ENCODE peak calls at places on chromosome 3, in five cellular contexts. One of them, this sample, is unnamed.

GRCh38 chr3:13006216-13006990 is 66.8 kb downstream of the IQSEC1 start:
- DNase-seq in adrenal gland: peak; percentile 14
- DNase-seq in small intestine: no peak
- DNase-seq in endodermal cell: no peak
- DNase-seq in gastrocnemius medialis: no peak
- DNase-seq in this sample: no peak

GRCh38 chr3:102473648-102474047 is 38.8 kb downstream of the ZPLD1 start:
- DNase-seq in adrenal gland: no peak
- DNase-seq in small intestine: no peak
- DNase-seq in endodermal cell: no peak
- DNase-seq in gastrocnemius medialis: no peak
- DNase-seq in this sample: no peak

GRCh38 chr3:149227591-149228268 is 6.1 kb upstream of the CP start:
- DNase-seq in adrenal gland: no peak
- DNase-seq in small intestine: no peak
- DNase-seq in endodermal cell: no peak
- DNase-seq in gastrocnemius medialis: no peak
- DNase-seq in this sample: no peak

GRCh38 chr3:46505953-46506352 is 8.2 kb downstream of the RTP3 start:
- DNase-seq in adrenal gland: no peak
- DNase-seq in small intestine: no peak
- DNase-seq in endodermal cell: no peak
- DNase-seq in gastrocnemius medialis: no peak
- DNase-seq in this sample: no peak

GRCh38 chr3:128787256-128788253 is 61.6 kb downstream of the RAB7A start:
- DNase-seq in adrenal gland: no peak
- DNase-seq in small intestine: peak; percentile 26
- DNase-seq in endodermal cell: peak; percentile 85
- DNase-seq in gastrocnemius medialis: no peak
- DNase-seq in this sample: no peak

GRCh38 chr3:10303105-10303504 is 10.4 kb upstream of the GHRL start:
- DNase-seq in adrenal gland: no peak
- DNase-seq in small intestine: no peak
- DNase-seq in endodermal cell: peak; percentile 40
- DNase-seq in gastrocnemius medialis: no peak
- DNase-seq in this sample: no peak

GRCh38 chr3:125398952-125399351 is 23.8 kb upstream of the ZNF148 start:
- DNase-seq in adrenal gland: no peak
- DNase-seq in small intestine: no peak
- DNase-seq in endodermal cell: no peak
- DNase-seq in gastrocnemius medialis: no peak
- DNase-seq in this sample: no peak

GRCh38 chr3:59809016-59809415 is 759.2 kb upstream of the CFAP20DC start:
- DNase-seq in adrenal gland: no peak
- DNase-seq in small intestine: no peak
- DNase-seq in endodermal cell: no peak
- DNase-seq in gastrocnemius medialis: no peak
- DNase-seq in this sample: no peak

GRCh38 chr3:129627350-129628168 is 21.1 kb upstream of the PLXND1 start:
- DNase-seq in adrenal gland: peak; percentile 66
- DNase-seq in small intestine: peak; percentile 73
- DNase-seq in endodermal cell: peak; percentile 94
- DNase-seq in gastrocnemius medialis: peak; percentile 71
- DNase-seq in this sample: peak; percentile 46

GRCh38 chr3:193509103-193509965 is 45.4 kb downstream of the ATP13A4 start:
- DNase-seq in adrenal gland: no peak
- DNase-seq in small intestine: no peak
- DNase-seq in endodermal cell: no peak
- DNase-seq in gastrocnemius medialis: no peak
- DNase-seq in this sample: no peak

GRCh38 chr3:193502871-193503270 is 51.8 kb downstream of the ATP13A4 start:
- DNase-seq in adrenal gland: no peak
- DNase-seq in small intestine: no peak
- DNase-seq in endodermal cell: peak; percentile 82
- DNase-seq in gastrocnemius medialis: no peak
- DNase-seq in this sample: no peak

GRCh38 chr3:193507566-193507965 is 47.1 kb downstream of the ATP13A4 start:
- DNase-seq in adrenal gland: no peak
- DNase-seq in small intestine: no peak
- DNase-seq in endodermal cell: no peak
- DNase-seq in gastrocnemius medialis: no peak
- DNase-seq in this sample: no peak

GRCh38 chr3:193510154-193510553 is 44.5 kb downstream of the ATP13A4 start:
- DNase-seq in adrenal gland: no peak
- DNase-seq in small intestine: no peak
- DNase-seq in endodermal cell: no peak
- DNase-seq in gastrocnemius medialis: no peak
- DNase-seq in this sample: no peak

DNA sequence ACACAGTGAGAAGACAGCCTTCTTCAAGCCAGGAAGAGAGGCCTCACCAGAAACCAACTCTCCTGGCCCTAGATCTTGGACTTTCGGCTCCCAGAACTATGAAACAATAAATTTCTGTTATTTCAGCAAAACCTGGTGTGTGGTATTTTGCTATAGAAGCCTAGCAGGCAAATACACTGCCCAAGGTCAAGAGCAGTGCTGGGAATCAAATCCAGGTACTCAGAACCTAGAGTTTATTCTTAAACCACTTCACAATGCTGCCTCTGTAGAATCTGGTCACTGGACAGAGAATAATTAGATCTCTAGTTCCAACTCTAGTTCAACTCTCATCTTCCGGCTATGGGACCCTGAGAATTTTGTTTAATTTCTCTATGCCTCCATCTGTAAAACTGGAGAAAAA is 46.6 kb downstream of the ATP13A4 start:
- DNase-seq in adrenal gland: no peak
- DNase-seq in small intestine: no peak
- DNase-seq in endodermal cell: no peak
- DNase-seq in gastrocnemius medialis: no peak
- DNase-seq in this sample: no peak
- H3K27me3 ChIP-seq in adrenal gland: no peaks in the 10 kb centered on the region
- H3K27me3 ChIP-seq in small intestine: no peaks in the 10 kb centered on the region
- H3K27me3 ChIP-seq in endodermal cell: no peaks in the 10 kb centered on the region
- H3K27me3 ChIP-seq in gastrocnemius medialis: no peaks in the 10 kb centered on the region
- H3K27me3 ChIP-seq in this sample: no peaks in the 10 kb centered on the region

GRCh38 chr3:155332668-155333160 is 39.2 kb upstream of the STRIT1 start:
- DNase-seq in adrenal gland: no peak
- DNase-seq in small intestine: no peak
- DNase-seq in endodermal cell: no peak
- DNase-seq in gastrocnemius medialis: no peak
- DNase-seq in this sample: no peak

GRCh38 chr3:155326901-155327300 is 33.4 kb upstream of the STRIT1 start:
- DNase-seq in adrenal gland: no peak
- DNase-seq in small intestine: no peak
- DNase-seq in endodermal cell: no peak
- DNase-seq in gastrocnemius medialis: no peak
- DNase-seq in this sample: no peak

GRCh38 chr3:155327430-155327829 is 33.9 kb upstream of the STRIT1 start:
- DNase-seq in adrenal gland: no peak
- DNase-seq in small intestine: no peak
- DNase-seq in endodermal cell: no peak
- DNase-seq in gastrocnemius medialis: no peak
- DNase-seq in this sample: no peak

GRCh38 chr3:155329513-155330048 is 36.1 kb upstream of the STRIT1 start:
- DNase-seq in adrenal gland: no peak
- DNase-seq in small intestine: no peak
- DNase-seq in endodermal cell: no peak
- DNase-seq in gastrocnemius medialis: no peak
- DNase-seq in this sample: no peak

DNA sequence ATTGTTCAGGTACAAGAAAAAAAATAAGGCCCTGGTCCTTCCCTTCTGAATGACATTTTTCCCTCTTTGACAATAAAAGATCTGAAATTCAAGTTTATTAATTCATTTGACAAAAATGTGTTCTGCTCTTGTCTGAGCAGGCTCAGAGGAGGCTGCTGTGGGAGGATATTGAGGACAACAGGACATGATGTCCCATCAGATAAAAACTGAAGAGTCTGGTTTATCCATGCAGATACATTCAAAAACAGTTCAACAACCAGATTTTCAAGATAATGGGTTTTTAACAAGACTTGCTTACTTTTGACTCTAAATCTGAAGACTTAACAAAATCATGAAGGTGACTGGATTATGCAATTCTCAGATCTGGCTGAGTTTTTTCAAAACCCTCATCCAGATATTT is 36.9 kb upstream of the STRIT1 start:
- DNase-seq in adrenal gland: no peak
- DNase-seq in small intestine: no peak
- DNase-seq in endodermal cell: no peak
- DNase-seq in gastrocnemius medialis: no peak
- DNase-seq in this sample: no peak
- H3K9me3 ChIP-seq in adrenal gland: no peaks in the 10 kb centered on the region
- H3K9me3 ChIP-seq in small intestine: no peaks in the 10 kb centered on the region
- H3K9me3 ChIP-seq in endodermal cell: peaks cover 23% of the 10 kb centered on the region
- H3K9me3 ChIP-seq in gastrocnemius medialis: no peaks in the 10 kb centered on the region
- H3K9me3 ChIP-seq in this sample: no peaks in the 10 kb centered on the region

DNA sequence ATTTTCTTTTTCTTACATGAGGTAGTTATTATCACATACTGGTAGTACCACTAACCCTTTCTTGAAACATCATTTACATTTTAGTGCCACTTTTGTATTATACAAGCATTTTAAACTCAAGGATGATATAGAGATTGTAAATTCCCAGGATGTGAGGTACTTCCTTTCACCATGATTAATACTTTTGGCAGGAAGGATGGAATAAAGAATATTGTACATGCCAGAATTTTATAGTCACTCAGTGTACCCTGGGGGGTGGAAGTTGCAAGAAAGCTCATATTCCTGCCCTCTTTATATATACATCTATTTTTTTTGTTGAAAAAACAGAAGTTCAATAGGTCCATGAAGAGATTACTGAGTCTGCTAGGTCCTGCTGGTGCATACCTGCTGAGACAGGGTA is 141.0 kb upstream of the PLSCR5 start:
- DNase-seq in adrenal gland: no peak
- DNase-seq in small intestine: no peak
- DNase-seq in endodermal cell: no peak
- DNase-seq in gastrocnemius medialis: no peak
- DNase-seq in this sample: no peak
- H3K4me3 ChIP-seq in adrenal gland: no peak overlapping the region
- H3K4me3 ChIP-seq in small intestine: no peak overlapping the region
- H3K4me3 ChIP-seq in endodermal cell: no peak overlapping the region
- H3K4me3 ChIP-seq in gastrocnemius medialis: no peak overlapping the region
- H3K4me3 ChIP-seq in this sample: no peak overlapping the region

GRCh38 chr3:191628561-191628960 is 167.6 kb downstream of the PYDC2 start:
- DNase-seq in adrenal gland: no peak
- DNase-seq in small intestine: no peak
- DNase-seq in endodermal cell: no peak
- DNase-seq in gastrocnemius medialis: no peak
- DNase-seq in this sample: no peak

GRCh38 chr3:191627064-191627463 is 166.1 kb downstream of the PYDC2 start:
- DNase-seq in adrenal gland: no peak
- DNase-seq in small intestine: no peak
- DNase-seq in endodermal cell: no peak
- DNase-seq in gastrocnemius medialis: no peak
- DNase-seq in this sample: no peak

GRCh38 chr3:191624299-191624698 is 163.3 kb downstream of the PYDC2 start:
- DNase-seq in adrenal gland: no peak
- DNase-seq in small intestine: no peak
- DNase-seq in endodermal cell: no peak
- DNase-seq in gastrocnemius medialis: no peak
- DNase-seq in this sample: no peak
- H3K27me3 ChIP-seq in adrenal gland: no peaks in the 10 kb centered on the region
- H3K27me3 ChIP-seq in small intestine: no peaks in the 10 kb centered on the region
- H3K27me3 ChIP-seq in endodermal cell: no peaks in the 10 kb centered on the region
- H3K27me3 ChIP-seq in gastrocnemius medialis: no peaks in the 10 kb centered on the region
- H3K27me3 ChIP-seq in this sample: no peaks in the 10 kb centered on the region

DNA sequence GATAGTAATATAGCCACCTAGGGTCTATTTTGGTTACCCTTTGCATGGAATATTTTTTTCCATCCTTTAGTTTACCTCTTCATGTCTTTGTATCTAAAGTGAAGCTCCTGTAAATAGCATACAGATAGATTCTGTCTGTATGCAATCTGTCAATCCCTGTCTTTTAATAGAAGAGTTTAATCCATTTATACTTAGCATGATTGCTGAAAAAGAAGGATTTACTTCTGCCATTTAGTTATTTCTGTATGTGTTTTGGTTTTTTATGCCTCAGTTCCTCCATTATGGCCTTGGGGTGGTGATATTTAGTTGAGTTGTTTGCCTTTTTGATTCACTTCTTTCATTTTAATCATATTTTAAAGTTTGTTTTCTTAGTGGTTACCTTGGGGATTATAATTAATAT is 29.0 kb downstream of the PCCB start:
- DNase-seq in adrenal gland: no peak
- DNase-seq in small intestine: no peak
- DNase-seq in endodermal cell: no peak
- DNase-seq in gastrocnemius medialis: no peak
- DNase-seq in this sample: no peak
- H3K9me3 ChIP-seq in adrenal gland: no peaks in the 10 kb centered on the region
- H3K9me3 ChIP-seq in small intestine: no peaks in the 10 kb centered on the region
- H3K9me3 ChIP-seq in endodermal cell: peaks cover 37% of the 10 kb centered on the region
- H3K9me3 ChIP-seq in gastrocnemius medialis: no peaks in the 10 kb centered on the region
- H3K9me3 ChIP-seq in this sample: no peaks in the 10 kb centered on the region

DNA sequence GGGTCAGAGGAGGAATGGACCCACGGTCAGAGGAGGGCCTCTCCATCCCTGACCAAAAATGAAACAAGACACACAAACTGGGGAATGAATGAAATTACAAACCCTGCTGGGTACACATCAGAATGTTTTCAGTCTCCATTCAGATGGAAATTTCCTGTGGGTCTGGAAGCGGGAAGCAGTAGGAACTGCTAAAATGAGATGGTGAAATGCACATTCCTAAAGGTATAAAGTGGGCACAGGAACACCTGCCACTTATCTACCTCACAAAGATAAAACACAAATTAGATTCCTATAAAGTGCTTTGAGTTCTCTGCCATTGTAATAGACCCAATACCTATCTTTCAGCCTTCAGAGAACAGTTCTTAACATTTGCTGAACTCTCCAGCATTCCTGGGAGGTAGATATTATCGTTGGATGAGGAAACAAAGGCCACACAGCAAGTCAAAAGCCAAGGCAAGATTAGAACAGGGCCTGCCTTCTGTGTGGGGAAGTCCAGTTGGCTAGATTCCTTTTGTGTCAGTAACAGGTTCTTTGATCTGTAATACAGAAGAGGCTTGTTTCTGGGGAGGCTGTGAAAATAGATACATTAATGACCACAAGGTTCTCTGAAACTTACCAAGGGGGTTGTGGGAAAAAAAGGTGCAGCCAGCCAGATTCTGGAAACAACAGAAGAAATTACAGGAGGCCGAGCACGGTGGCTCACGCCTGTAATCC is 98.4 kb downstream of the IGF2BP2 start:
- DNase-seq in adrenal gland: no peak
- DNase-seq in small intestine: no peak
- DNase-seq in endodermal cell: no peak
- DNase-seq in gastrocnemius medialis: no peak
- DNase-seq in this sample: no peak
- H3K4me3 ChIP-seq in adrenal gland: no peak overlapping the region
- H3K4me3 ChIP-seq in small intestine: no peak overlapping the region
- H3K4me3 ChIP-seq in endodermal cell: no peak overlapping the region
- H3K4me3 ChIP-seq in gastrocnemius medialis: no peak overlapping the region
- H3K4me3 ChIP-seq in this sample: no peak overlapping the region

This sample was measured in esophagus squamous epithelium.